ENCODE peak calls at places on chromosomes 13 and 19, in five cellular contexts. P is retinal pigment epithelial cell, W is prostate gland, L is left ventricle myocardium inferior, V is fibroblast of lung. Q is an unnamed sample.

GRCh38 chr13:37027639-37028038 is 27.1 kb downstream of the EXOSC8 start:
- DNase-seq in V (no peak), W (no peak), L (no peak), P (no peak), Q (no peak)

GRCh38 chr13:25971499-25972145 is 80.2 kb downstream of the SHISA2 start:
- DNase-seq in V (no peak), L (no peak), W (peak), P (no peak), Q (no peak)

GRCh38 chr19:54429545-54430227 is 14.4 kb downstream of the TTYH1 start:
- DNase-seq in P (no peak), L (no peak), W (no peak), V (no peak), Q (no peak)

GRCh38 chr19:19821366-19822147 is at the start of gene ZNF506:
- DNase-seq in W (peak), V (peak), L (peak), P (peak), Q (peak)

GRCh38 chr13:64073203-64073602 is 2657.6 kb upstream of the PCDH20 start:
- DNase-seq in V (no peak), P (no peak), L (no peak), W (no peak), Q (no peak)

GRCh38 chr19:40523322-40524047 is 53.2 kb upstream of the SHKBP1 start:
- DNase-seq in L (peak), W (no peak), P (peak), V (peak), Q (no peak)

GRCh38 chr13:38008636-38009035 is 139.1 kb upstream of the TRPC4 start:
- DNase-seq in W (peak), L (no peak), P (no peak), V (peak), Q (no peak)

GRCh38 chr13:87344176-87344575 is 327.0 kb upstream of the SLITRK5 start:
- DNase-seq in W (no peak), V (no peak), P (no peak), L (no peak), Q (no peak)

GRCh38 chr13:41649659-41650058 is 192.3 kb downstream of the RGCC start:
- DNase-seq in L (no peak), P (no peak), V (peak), W (no peak), Q (no peak)

GRCh38 chr13:74346960-74347359 is 212.8 kb upstream of the KLF12 start:
- DNase-seq in P (no peak), V (no peak), W (no peak), L (no peak), Q (no peak)
- H3K4me3 ChIP-seq in P (no peak), V (no peak), W (no peak), L (no peak), Q (no peak)

GRCh38 chr19:35478794-35479193 is 11.5 kb downstream of the KRTDAP start:
- DNase-seq in L (no peak), P (no peak), V (no peak), W (no peak), Q (no peak)

GRCh38 chr19:35474104-35474503 is 16.2 kb downstream of the KRTDAP start:
- DNase-seq in L (no peak), P (no peak), V (no peak), W (no peak), Q (no peak)

GRCh38 chr19:35483089-35483488 is 7.2 kb downstream of the KRTDAP start:
- DNase-seq in L (no peak), W (no peak), P (no peak), V (no peak), Q (no peak)

GRCh38 chr19:35476149-35476548 is 14.1 kb downstream of the KRTDAP start:
- DNase-seq in P (no peak), V (no peak), W (no peak), L (no peak), Q (no peak)

DNA sequence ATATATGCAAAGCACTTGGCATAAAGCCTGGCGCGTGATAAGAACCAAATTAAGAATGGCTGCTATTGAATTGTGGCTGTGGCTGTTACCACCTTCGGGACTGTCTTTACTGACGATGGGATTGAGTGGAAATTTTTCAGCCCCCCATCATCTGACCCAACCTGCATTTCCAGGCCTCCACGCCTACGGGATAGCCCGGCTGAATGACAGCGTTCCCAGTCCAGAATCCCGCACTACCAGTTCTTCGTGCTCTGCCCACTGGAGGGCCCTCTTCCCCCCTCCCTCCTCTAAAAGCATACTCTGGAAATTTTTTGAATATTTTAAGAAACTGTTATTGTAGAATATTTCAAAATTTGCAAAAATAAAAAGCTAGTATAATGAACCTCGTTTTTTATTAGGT is 11.0 kb downstream of the KRTDAP start:
- DNase-seq in V (no peak), P (no peak), L (no peak), W (no peak), Q (no peak)
- TF ChIP-seq CTCF in V (no peak), P (peak), L (no peak), W (no peak), Q (no peak)

DNA sequence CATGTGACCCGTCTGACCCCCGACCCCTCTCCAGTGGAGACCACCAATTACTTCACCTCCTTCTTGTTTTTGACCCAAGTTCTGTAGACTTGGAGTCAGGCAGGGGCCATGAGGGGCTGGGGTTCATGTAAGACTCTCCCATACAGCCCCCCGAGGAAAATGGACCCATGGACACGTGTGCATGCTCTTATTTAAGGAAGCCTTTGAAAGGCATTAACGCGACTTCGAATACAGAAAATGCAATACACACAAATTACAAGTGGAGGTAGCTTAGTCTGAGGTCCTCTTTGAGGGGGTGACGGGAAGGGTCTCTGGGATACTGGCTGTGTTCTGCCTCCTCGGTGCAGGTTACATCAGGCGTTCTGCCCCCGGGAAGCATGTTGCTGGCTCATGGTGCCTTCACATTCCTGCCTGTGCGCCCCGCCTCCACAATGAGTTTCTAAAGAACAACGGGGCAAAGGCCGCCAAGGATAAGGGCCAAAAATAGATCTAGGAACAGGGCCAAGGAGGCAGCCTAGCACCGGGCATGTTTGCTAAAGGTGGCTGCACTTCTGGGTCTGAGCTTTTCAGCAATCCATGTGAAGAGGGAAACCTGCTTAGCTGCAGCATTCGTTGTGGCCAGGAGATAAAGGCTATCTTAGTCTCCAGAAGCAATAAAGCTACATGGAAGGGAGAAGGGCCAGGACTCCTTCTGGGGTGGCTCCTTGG is 54.5 kb downstream of the RAB20 start:
- DNase-seq in P (peak), L (peak), V (peak), W (peak), Q (no peak)
- H3K4me3 ChIP-seq in P (no peak), L (peak), V (no peak), W (no peak), Q (no peak)

DNA sequence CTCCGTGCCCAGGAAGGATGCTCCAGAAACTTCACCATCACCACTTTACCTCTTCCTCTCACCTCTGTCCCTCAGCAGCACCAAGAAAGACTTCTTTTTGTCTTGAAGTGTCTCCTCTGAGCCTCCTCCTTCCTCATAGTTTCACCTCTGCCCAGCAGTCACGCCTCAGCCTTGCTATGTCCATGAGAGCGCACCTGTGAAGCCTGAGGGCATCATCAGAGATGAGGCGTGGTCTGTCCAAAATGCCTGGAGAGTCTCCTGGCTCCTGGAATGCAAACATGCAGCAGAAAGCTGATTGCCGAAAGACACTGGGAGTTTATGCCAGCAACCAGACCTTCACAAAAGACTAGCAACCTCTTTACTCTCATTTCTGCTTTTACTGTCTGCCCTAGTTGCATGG is 336.6 kb downstream of the TEX29 start:
- DNase-seq in W (no peak), L (no peak), V (no peak), P (no peak), Q (no peak)
- TF ChIP-seq CTCF in W (no peak), L (no peak), V (no peak), P (no peak), Q (no peak)

GRCh38 chr13:50081899-50082425 is 66.7 kb downstream of the KCNRG start:
- DNase-seq in W (peak), P (peak), V (peak), L (peak), Q (peak)
- H3K4me3 ChIP-seq in W (peak), P (peak), V (peak), L (peak), Q (peak)

DNA sequence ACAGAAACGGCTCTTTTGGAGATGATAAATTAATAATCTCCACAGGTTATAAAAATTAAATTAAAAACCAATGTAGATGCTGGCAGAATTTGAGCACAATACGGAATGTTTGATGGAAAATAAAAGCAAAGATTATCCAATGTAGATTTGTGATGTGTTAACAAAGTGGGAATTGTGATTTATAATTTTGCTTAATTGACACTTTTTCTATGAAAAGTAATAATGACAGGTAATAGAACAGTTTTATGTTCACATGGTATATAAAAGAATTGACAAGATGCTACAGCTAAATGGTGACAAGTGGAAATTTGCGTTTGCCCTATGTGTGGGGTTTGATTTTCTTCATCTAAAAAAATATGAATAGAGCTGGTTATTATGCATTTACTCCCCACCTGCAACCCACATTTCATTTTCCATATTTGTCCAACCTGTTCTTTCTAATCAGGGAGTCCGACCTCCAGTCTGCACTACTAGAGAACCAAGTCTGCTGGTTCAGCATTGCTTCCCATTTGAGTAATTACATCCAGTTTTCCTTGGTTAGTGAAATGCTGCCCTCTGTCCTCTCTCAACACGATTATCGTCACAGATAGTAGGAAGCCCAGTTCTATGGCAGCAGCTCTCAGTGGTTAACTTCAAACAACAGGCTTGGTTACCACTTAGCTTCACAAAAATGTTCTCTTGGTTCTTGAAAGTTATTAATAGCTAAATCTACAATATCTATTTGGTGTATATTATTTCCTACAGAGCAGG is 61.4 kb upstream of the SLITRK1 start:
- DNase-seq in W (no peak), P (no peak), L (no peak), V (peak), Q (no peak)
- TF ChIP-seq CTCF in W (no peak), P (no peak), L (no peak), V (no peak), Q (no peak)